ENCODE peak calls at places on chromosomes 7 and 10, in ten cellular contexts. C, W, F, H, L, J, R, Z, U and O are unnamed samples. For H3K4me1, the result is how much of the 10 kb centered on the place peaks cover.

GRCh38 chr10:71753091-71753959 is 20.0 kb downstream of the VSIR start:
- DNase-seq in C (no peak), W (no peak), F (no peak), H (no peak), L (peak), J (no peak), R (peak), Z (no peak), U (no peak), O (no peak)

GRCh38 chr10:71250405-71250804 is 38.0 kb downstream of the UNC5B start:
- DNase-seq in C (no peak), W (no peak), F (no peak), H (no peak), L (no peak), J (no peak), R (no peak), Z (no peak), U (no peak), O (no peak)

GRCh38 chr10:133275683-133276092 is 980 bp downstream of the ADAM8 start:
- DNase-seq in C (no peak), W (no peak), F (no peak), H (no peak), L (no peak), J (no peak), R (no peak), Z (no peak), U (no peak), O (no peak)

GRCh38 chr7:14377646-14378266 is 388.3 kb upstream of the ETV1 start:
- DNase-seq in C (no peak), W (peak), F (no peak), H (no peak), L (no peak), J (peak), R (no peak), Z (no peak), U (no peak), O (no peak)

GRCh38 chr7:45975847-45976484 is 54.9 kb upstream of the IGFBP3 start:
- DNase-seq in C (no peak), W (no peak), F (no peak), H (no peak), L (no peak), J (no peak), R (no peak), Z (no peak), U (no peak), O (no peak)

GRCh38 chr10:49061667-49062066 is 53.7 kb downstream of the VSTM4 start:
- DNase-seq in C (no peak), W (no peak), F (no peak), H (no peak), L (no peak), J (no peak), R (no peak), Z (no peak), U (no peak), O (no peak)

GRCh38 chr10:85614566-85614965 is 752.0 kb downstream of the GRID1 start:
- DNase-seq in C (no peak), W (no peak), F (no peak), H (no peak), L (no peak), J (no peak), R (no peak), Z (no peak), U (no peak), O (no peak)

GRCh38 chr10:1109795-1110673 is 53.8 kb downstream of the WDR37 start:
- DNase-seq in C (no peak), W (peak), F (peak), H (peak), L (peak), J (peak), R (peak), Z (peak), U (peak), O (peak)

DNA sequence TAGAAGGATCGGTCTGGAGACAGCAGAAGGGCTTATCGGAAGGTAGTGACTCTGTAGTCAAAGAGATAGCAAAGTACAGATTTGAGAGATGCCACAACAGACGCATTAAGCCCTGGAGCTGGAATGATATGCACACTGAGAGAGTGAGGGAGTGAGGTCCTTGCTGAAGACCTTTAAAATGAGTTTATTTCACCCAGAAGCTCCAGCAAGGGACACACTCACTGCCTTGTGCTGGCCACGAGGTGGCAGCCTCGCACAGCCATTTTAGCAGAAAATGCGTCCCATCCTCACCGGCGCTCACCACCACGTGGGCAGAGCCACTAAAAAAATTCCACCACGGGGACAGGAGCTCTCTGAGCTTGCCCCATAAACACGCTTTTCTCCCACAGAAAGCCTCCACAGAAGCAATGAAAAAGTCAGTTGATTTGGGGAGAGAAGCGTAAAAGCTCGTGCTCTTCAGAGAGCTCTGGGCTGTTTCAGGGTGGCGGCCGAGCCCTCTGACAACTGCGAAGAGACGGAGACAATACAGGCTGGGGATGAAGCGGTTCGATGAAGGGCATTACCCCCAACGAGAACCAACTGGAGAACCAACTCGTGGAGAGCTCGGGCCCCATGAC is 163.0 kb upstream of the KLF14 start:
- DNase-seq in C (no peak), W (peak), F (no peak), H (peak), L (peak), J (peak), R (peak), Z (peak), U (peak), O (peak)
- H3K4me1 ChIP-seq in C (half or more), W (half or more), F (under half), H (half or more), L (half or more), J (half or more), R (under half), Z (half or more), U (half or more), O (half or more)

DNA sequence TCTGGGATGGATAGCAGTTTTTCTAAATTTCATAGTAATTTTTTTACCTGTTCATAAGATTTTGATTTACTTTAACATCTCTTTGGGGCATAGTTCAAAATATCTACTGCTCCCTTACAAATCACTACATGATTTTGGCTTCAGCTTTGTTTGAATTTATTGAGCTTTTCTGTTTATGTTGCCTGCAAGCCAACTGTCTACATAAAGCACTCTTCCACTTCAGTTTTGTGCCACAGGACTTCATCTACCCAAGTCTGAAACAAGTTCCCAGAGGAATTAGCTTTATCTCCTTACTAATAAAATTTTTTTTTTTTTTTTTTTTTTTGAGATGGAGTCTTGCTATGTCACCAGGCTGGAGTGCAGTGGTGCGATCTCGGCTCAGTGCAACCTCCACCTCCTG is 45.4 kb upstream of the KMT2E start:
- DNase-seq in C (no peak), W (no peak), F (no peak), H (no peak), L (no peak), J (no peak), R (no peak), Z (no peak), U (no peak), O (no peak)
- H3K27ac ChIP-seq in C (no peak), W (no peak), F (peak), H (peak), L (no peak), J (no peak), R (no peak), Z (peak), U (no peak), O (no peak)

GRCh38 chr10:6145414-6145978 is 56.7 kb downstream of the RBM17 start:
- DNase-seq in C (no peak), W (no peak), F (no peak), H (no peak), L (no peak), J (no peak), R (no peak), Z (no peak), U (no peak), O (no peak)
- TF ChIP-seq CTCF in C (no peak), W (no peak), F (no peak), H (no peak), L (no peak), J (no peak), R (no peak), Z (no peak), U (no peak), O (no peak)

GRCh38 chr10:93754761-93755160 is 3.0 kb upstream of the LGI1 start:
- DNase-seq in C (no peak), W (no peak), F (no peak), H (no peak), L (no peak), J (no peak), R (no peak), Z (no peak), U (no peak), O (no peak)
- H3K4me1 ChIP-seq in C (under half), W (under half), F (under half), H (under half), L (under half), J (under half), R (under half), Z (under half), U (under half), O (under half)

DNA sequence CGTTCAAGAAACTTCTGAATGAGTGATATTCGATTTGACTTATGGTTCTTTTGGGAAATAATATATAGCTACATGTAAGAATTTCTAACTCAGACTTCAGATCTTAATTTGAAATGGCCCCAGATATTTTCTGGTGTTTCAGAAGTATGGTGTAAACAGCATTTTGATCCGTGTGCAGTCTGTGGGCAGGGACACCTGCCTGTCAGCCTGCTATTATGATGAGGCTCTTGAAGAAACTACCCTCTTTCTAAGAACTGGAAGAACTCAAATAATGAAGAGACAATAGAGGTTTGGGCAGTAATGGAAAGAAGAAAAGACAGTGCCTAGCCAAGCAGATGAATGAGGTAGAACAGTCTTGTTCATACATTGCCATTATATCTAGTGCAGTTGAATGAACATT is 256.6 kb downstream of the ARHGAP21 start:
- DNase-seq in C (no peak), W (peak), F (no peak), H (no peak), L (no peak), J (no peak), R (no peak), Z (no peak), U (no peak), O (no peak)
- H3K27ac ChIP-seq in C (no peak), W (no peak), F (peak), H (no peak), L (no peak), J (peak), R (no peak), Z (peak), U (no peak), O (peak)

GRCh38 chr10:16518822-16519221 is 2.9 kb downstream of the C1QL3 start:
- DNase-seq in C (no peak), W (no peak), F (no peak), H (no peak), L (no peak), J (no peak), R (no peak), Z (no peak), U (no peak), O (no peak)
- TF ChIP-seq CTCF in C (no peak), W (peak), F (no peak), H (peak), L (no peak), J (peak), R (peak), Z (no peak), U (peak), O (no peak)

GRCh38 chr10:97548828-97549455 is 23.6 kb upstream of the ANKRD2 start:
- DNase-seq in C (no peak), W (no peak), F (no peak), H (no peak), L (no peak), J (no peak), R (no peak), Z (no peak), U (no peak), O (no peak)
- H3K4me1 ChIP-seq in C (under half), W (under half), F (under half), H (half or more), L (under half), J (under half), R (under half), Z (under half), U (under half), O (under half)

DNA sequence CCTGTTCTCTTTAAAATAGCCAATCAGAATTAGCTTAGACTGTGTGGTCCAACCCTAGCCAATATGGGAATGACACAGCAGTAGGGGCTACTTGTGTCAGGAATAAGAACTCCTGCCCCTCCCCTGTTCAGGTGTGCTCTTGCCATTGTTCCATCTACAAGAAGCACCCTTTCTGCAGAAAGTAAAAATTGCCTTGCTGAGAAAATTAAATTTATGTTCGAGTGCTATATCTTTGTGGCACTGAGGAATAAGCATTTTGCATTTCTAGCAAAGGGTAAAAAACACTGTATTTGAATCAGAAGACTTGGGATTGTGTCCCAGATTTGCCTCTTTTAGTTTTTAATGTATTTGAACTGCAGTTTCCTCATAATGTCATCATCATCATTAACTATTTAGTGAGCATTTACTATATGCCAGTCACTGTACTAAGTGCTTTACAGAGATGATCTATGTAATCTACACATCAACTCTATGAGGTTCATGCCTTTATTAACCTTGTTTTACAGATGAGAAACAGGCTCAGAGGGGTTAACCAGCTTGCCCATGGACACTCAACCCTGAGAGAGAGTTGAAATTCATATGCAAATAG is 28.9 kb upstream of the XRCC2 start:
- DNase-seq in C (no peak), W (no peak), F (no peak), H (no peak), L (no peak), J (no peak), R (no peak), Z (no peak), U (no peak), O (no peak)
- H3K27ac ChIP-seq in C (no peak), W (no peak), F (no peak), H (no peak), L (no peak), J (no peak), R (no peak), Z (no peak), U (no peak), O (no peak)

GRCh38 chr7:52917982-52918578 is 117.4 kb upstream of the POM121L12 start:
- DNase-seq in C (no peak), W (no peak), F (no peak), H (no peak), L (no peak), J (no peak), R (no peak), Z (no peak), U (no peak), O (no peak)
- TF ChIP-seq CTCF in C (no peak), W (no peak), F (peak), H (peak), L (no peak), J (peak), R (peak), Z (no peak), U (peak), O (peak)

GRCh38 chr7:105389889-105390288 is 1.2 kb upstream of the SRPK2 start:
- DNase-seq in C (no peak), W (no peak), F (no peak), H (no peak), L (no peak), J (no peak), R (no peak), Z (no peak), U (no peak), O (no peak)

GRCh38 chr7:105387621-105388372 is 924 bp downstream of the SRPK2 start:
- DNase-seq in C (peak), W (peak), F (peak), H (peak), L (peak), J (peak), R (peak), Z (peak), U (no peak), O (peak)

GRCh38 chr7:105391429-105391828 is 2.7 kb upstream of the SRPK2 start:
- DNase-seq in C (no peak), W (no peak), F (no peak), H (no peak), L (no peak), J (no peak), R (no peak), Z (no peak), U (no peak), O (no peak)

GRCh38 chr7:105389090-105389650 is 449 bp upstream of the SRPK2 start:
- DNase-seq in C (no peak), W (peak), F (peak), H (peak), L (peak), J (peak), R (peak), Z (peak), U (peak), O (peak)

GRCh38 chr7:105388373-105389089 is at the start of gene SRPK2:
- DNase-seq in C (peak), W (peak), F (peak), H (peak), L (peak), J (peak), R (peak), Z (peak), U (no peak), O (peak)
- H3K4me1 ChIP-seq in C (under half), W (under half), F (under half), H (under half), L (under half), J (under half), R (under half), Z (under half), U (under half), O (under half)